ENCODE peak calls at places on chromosome 5, in seven cellular contexts. P is PC-3, S is HCT116, U is GM23248, M is OCI-LY7, Z is neural progenitor cell, T is GM23338. C is an unnamed sample.

GRCh38 chr5:111779260-111780254 is 22.6 kb upstream of the NREP start:
- DNase-seq in T (no peak), S (no peak), U (peak), Z (no peak), M (no peak), P (peak), C (no peak)

GRCh38 chr5:139764250-139764791 is 31.3 kb upstream of the PSD2 start:
- DNase-seq in M (peak), S (no peak), P (no peak), Z (peak), T (peak), U (peak), C (peak)

GRCh38 chr5:127650022-127650421 is 1.1 kb downstream of the CTXN3 start:
- DNase-seq in Z (peak), M (no peak), P (no peak), S (no peak), U (no peak), T (no peak), C (peak)

GRCh38 chr5:56523779-56524178 is 290.6 kb upstream of the ANKRD55 start:
- DNase-seq in Z (no peak), S (no peak), M (no peak), P (no peak), U (no peak), T (no peak), C (no peak)

GRCh38 chr5:132073231-132074013 is at the start of gene CSF2:
- DNase-seq in M (no peak), T (no peak), Z (no peak), P (peak), S (no peak), U (peak), C (no peak)

GRCh38 chr5:113195726-113196125 is 219.1 kb downstream of the DCP2 start:
- DNase-seq in M (no peak), U (no peak), P (no peak), S (no peak), Z (no peak), T (no peak), C (no peak)

GRCh38 chr5:148836272-148837250 is 10.2 kb downstream of the ADRB2 start:
- DNase-seq in T (no peak), S (no peak), M (no peak), U (no peak), P (peak), Z (no peak), C (no peak)

GRCh38 chr5:148910686-148911361 is 84.4 kb downstream of the ADRB2 start:
- DNase-seq in P (peak), S (peak), Z (no peak), M (no peak), U (peak), T (no peak), C (no peak)

GRCh38 chr5:19498852-19499251 is 489.1 kb downstream of the CDH18 start:
- DNase-seq in P (peak), M (no peak), S (no peak), Z (no peak), U (no peak), T (no peak), C (no peak)

GRCh38 chr5:63916786-63917185 is 45.5 kb downstream of the HTR1A start:
- DNase-seq in Z (no peak), T (no peak), M (no peak), U (peak), P (peak), S (no peak), C (no peak)

GRCh38 chr5:61402970-61403369 is 70.9 kb downstream of the ZSWIM6 start:
- DNase-seq in Z (no peak), T (no peak), U (no peak), M (no peak), S (no peak), P (no peak), C (no peak)

GRCh38 chr5:61398440-61398839 is 66.4 kb downstream of the ZSWIM6 start:
- DNase-seq in T (no peak), M (no peak), P (no peak), U (no peak), S (no peak), Z (no peak), C (no peak)

GRCh38 chr5:61399679-61400078 is 67.6 kb downstream of the ZSWIM6 start:
- DNase-seq in P (no peak), S (no peak), M (no peak), T (no peak), U (no peak), Z (no peak), C (no peak)

GRCh38 chr5:61402244-61402823 is 70.3 kb downstream of the ZSWIM6 start:
- DNase-seq in T (no peak), P (no peak), U (no peak), Z (no peak), S (no peak), M (no peak), C (no peak)

GRCh38 chr5:61401726-61402125 is 69.7 kb downstream of the ZSWIM6 start:
- DNase-seq in S (no peak), T (no peak), M (no peak), Z (no peak), U (peak), P (peak), C (no peak)
- TF ChIP-seq EZH2phosphoT487 in S (no peak), T (no peak), M (no peak), Z (no peak), U (no peak), P (no peak), C (no peak)

GRCh38 chr5:99099691-99100090 is 170.9 kb upstream of the CHD1 start:
- DNase-seq in Z (peak), M (no peak), T (no peak), P (no peak), U (no peak), S (no peak), C (no peak)
- H3K4me2 ChIP-seq in Z (peak), M (no peak), T (no peak), P (no peak), U (no peak), S (no peak), C (no peak)

GRCh38 chr5:173515526-173515925 is 100.9 kb downstream of the BOD1 start:
- DNase-seq in Z (no peak), M (no peak), S (no peak), P (peak), T (no peak), U (peak), C (peak)
- TF ChIP-seq EZH2phosphoT487 in Z (no peak), M (no peak), S (no peak), P (no peak), T (no peak), U (no peak), C (no peak)

GRCh38 chr5:100779669-100780375 is 123.3 kb downstream of the ST8SIA4 start:
- DNase-seq in Z (no peak), S (no peak), M (peak), P (no peak), T (no peak), U (no peak), C (no peak)
- H3K4me2 ChIP-seq in Z (no peak), S (no peak), M (peak), P (no peak), T (no peak), U (no peak), C (no peak)

GRCh38 chr5:75886706-75887105 is 169.5 kb upstream of the POC5 start:
- DNase-seq in P (peak), U (peak), S (no peak), M (no peak), Z (no peak), T (no peak), C (peak)
- TF ChIP-seq EZH2phosphoT487 in P (no peak), U (no peak), S (no peak), M (no peak), Z (no peak), T (no peak), C (no peak)

C was measured in hepatocyte.